ENCODE peak calls at places on chromosomes 16 and 17, in six cellular contexts. M is stomach, O is heart left ventricle, Y is psoas muscle, J is sigmoid colon, H is endodermal cell. Q is an unnamed sample. For H3K4me1, the result is how much of the 10 kb centered on the place peaks cover.

GRCh38 chr17:74213897-74214386 is 571 bp downstream of the TTYH2 start:
- DNase-seq in M (no peak), O (peak), Y (no peak), J (peak), H (peak), Q (no peak)

GRCh38 chr17:21842332-21843317 is 150.3 kb downstream of the KCNJ18 start:
- DNase-seq in M (no peak), O (no peak), Y (no peak), J (no peak), H (no peak), Q (no peak)

GRCh38 chr16:73725147-73725546 is 571.5 kb upstream of the PSMD7 start:
- DNase-seq in M (no peak), O (no peak), Y (no peak), J (no peak), H (no peak), Q (no peak)

GRCh38 chr16:87725596-87726235 is 40.1 kb downstream of the KLHDC4 start:
- DNase-seq in M (no peak), O (no peak), Y (no peak), J (no peak), H (no peak), Q (no peak)

GRCh38 chr17:32596206-32596605 is 109.4 kb downstream of the CDK5R1 start:
- DNase-seq in M (no peak), O (no peak), Y (no peak), J (no peak), H (no peak), Q (no peak)

GRCh38 chr16:11581677-11582076 is 5.0 kb downstream of the LITAF start:
- DNase-seq in M (no peak), O (no peak), Y (no peak), J (no peak), H (no peak), Q (no peak)

GRCh38 chr16:49453001-49453400 is 79.4 kb downstream of the C16orf78 start:
- DNase-seq in M (no peak), O (no peak), Y (no peak), J (no peak), H (no peak), Q (no peak)

GRCh38 chr17:30376621-30377452 is 1.9 kb upstream of the CPD start:
- DNase-seq in M (no peak), O (peak), Y (no peak), J (no peak), H (no peak), Q (peak)

GRCh38 chr17:50681260-50682200 is 26.2 kb downstream of the ANKRD40 start:
- DNase-seq in M (no peak), O (no peak), Y (no peak), J (peak), H (no peak), Q (peak)

GRCh38 chr17:43531082-43531378 is 15.1 kb downstream of the ETV4 start:
- DNase-seq in M (no peak), O (no peak), Y (no peak), J (no peak), H (no peak), Q (no peak)

GRCh38 chr16:66357523-66357928 is 9.0 kb upstream of the CDH5 start:
- DNase-seq in M (peak), O (no peak), Y (no peak), J (peak), H (peak), Q (peak)

GRCh38 chr16:31695667-31696066 is 168.0 kb downstream of the AHSP start:
- DNase-seq in M (no peak), O (no peak), Y (no peak), J (no peak), H (no peak), Q (no peak)

GRCh38 chr17:63349478-63350000 is 96.6 kb downstream of the CYB561 start:
- DNase-seq in M (no peak), O (no peak), Y (no peak), J (no peak), H (no peak), Q (no peak)

GRCh38 chr16:19601083-19601976 is 45.8 kb downstream of the VPS35L start:
- DNase-seq in M (no peak), O (no peak), Y (no peak), J (no peak), H (peak), Q (no peak)

GRCh38 chr16:15782573-15783365 is 74.1 kb downstream of the MYH11 start:
- DNase-seq in M (no peak), O (no peak), Y (no peak), J (no peak), H (peak), Q (no peak)

GRCh38 chr16:378821-379182 is 3.0 kb downstream of the PGAP6 start:
- DNase-seq in M (no peak), O (no peak), Y (no peak), J (no peak), H (no peak), Q (no peak)

GRCh38 chr17:14833201-14833773 is 431.8 kb downstream of the PMP22 start:
- DNase-seq in M (no peak), O (no peak), Y (no peak), J (no peak), H (no peak), Q (no peak)

GRCh38 chr16:88478889-88479794 is 26.1 kb downstream of the ZFPM1 start:
- DNase-seq in M (peak), O (peak), Y (no peak), J (no peak), H (no peak), Q (no peak)

GRCh38 chr17:78343433-78344201 is 16.3 kb downstream of the SOCS3 start:
- DNase-seq in M (peak), O (no peak), Y (no peak), J (no peak), H (peak), Q (no peak)

GRCh38 chr17:78340183-78340955 is 19.5 kb downstream of the SOCS3 start:
- DNase-seq in M (no peak), O (no peak), Y (no peak), J (no peak), H (no peak), Q (no peak)

GRCh38 chr17:78343099-78343432 is 16.8 kb downstream of the SOCS3 start:
- DNase-seq in M (peak), O (peak), Y (peak), J (peak), H (peak), Q (no peak)

GRCh38 chr17:78342438-78343098 is 17.3 kb downstream of the SOCS3 start:
- DNase-seq in M (no peak), O (peak), Y (peak), J (peak), H (peak), Q (no peak)

GRCh38 chr17:78341559-78342437 is 18.1 kb downstream of the SOCS3 start:
- DNase-seq in M (peak), O (peak), Y (peak), J (peak), H (peak), Q (peak)
- H3K4me1 ChIP-seq in M (under half), O (half or more), Y (half or more), J (under half), H (under half), Q (under half)

GRCh38 chr17:57004944-57005579 is 27.1 kb downstream of the SCPEP1 start:
- DNase-seq in M (peak), O (no peak), Y (no peak), J (no peak), H (peak), Q (no peak)
- TF ChIP-seq CTCF in M (peak), O (peak), Y (peak), J (peak), H (peak), Q (no peak)

GRCh38 chr17:42378597-42379594 is 9.3 kb downstream of the STAT3 start:
- DNase-seq in M (no peak), O (no peak), Y (no peak), J (peak), H (no peak), Q (no peak)

GRCh38 chr17:42386784-42387183 is 1.5 kb downstream of the STAT3 start:
- DNase-seq in M (no peak), O (no peak), Y (no peak), J (peak), H (no peak), Q (no peak)

GRCh38 chr17:42381898-42382297 is 6.3 kb downstream of the STAT3 start:
- DNase-seq in M (no peak), O (no peak), Y (no peak), J (no peak), H (no peak), Q (no peak)

DNA sequence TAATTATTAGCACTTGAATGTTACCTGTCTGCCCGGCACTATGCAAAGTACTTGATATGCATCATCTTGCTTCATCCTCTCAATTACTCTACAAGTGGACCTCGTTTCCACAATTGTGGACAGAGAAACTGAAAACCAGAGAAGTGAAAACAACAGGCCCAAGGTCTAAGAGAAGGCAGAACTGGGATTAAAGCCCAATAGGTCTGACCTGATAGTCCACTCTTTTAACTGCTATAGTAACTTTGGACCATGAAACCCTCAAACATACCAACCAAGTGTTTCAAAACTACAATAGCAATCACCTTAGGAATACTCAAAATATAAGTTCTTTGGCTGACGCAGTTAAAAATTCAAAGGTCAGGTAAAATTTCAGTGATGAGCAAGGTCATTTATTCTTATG is 7.3 kb downstream of the STAT3 start:
- DNase-seq in M (no peak), O (no peak), Y (no peak), J (no peak), H (no peak), Q (no peak)
- H3K4me1 ChIP-seq in M (half or more), O (half or more), Y (half or more), J (under half), H (under half), Q (under half)

DNA sequence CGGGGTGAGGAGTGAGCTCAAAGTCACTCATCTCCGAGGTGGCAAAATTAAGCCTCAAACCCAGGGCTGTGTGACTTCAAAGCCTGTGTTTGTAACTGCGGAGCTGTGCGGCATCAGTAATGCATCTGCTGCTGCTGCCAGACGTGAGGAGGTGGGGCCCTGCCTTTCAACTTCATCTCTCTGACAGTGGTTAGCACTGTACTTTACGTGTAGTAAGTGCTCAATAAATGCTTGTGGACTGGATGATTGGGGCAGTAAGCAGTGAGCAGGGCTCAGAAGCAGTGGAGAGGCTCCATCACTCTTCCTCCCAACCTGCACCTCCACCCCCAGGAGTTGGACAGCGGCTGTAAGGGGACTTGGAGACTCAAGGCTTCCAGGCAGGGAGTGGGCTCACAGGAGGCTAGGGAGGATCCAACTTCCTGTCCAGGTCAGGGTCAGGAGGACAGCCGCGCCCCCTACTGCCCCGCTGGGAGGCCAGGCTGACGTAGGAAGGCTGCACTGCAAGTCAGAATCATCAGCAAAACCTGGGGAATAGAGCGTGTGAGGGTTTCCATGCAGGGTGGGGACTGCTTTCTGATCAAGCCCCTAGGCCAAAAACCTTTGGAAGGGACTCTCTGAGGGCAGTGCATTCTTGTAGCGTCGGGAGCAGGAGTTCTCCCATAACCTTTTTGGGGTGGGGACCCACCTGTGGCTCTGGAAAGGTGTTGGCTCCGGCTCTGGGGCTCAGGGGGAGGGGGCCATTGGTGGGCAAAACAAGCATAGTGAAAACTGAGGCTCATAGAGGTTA is 21.8 kb downstream of the RAI1 start:
- DNase-seq in M (no peak), O (no peak), Y (no peak), J (no peak), H (peak), Q (no peak)
- TF ChIP-seq CTCF in M (no peak), O (peak), Y (no peak), J (no peak), H (peak), Q (no peak)

GRCh38 chr17:81400939-81401726 is 5.9 kb downstream of the BAHCC1 start:
- DNase-seq in M (no peak), O (no peak), Y (peak), J (no peak), H (no peak), Q (no peak)

GRCh38 chr17:81403040-81403467 is 7.8 kb downstream of the BAHCC1 start:
- DNase-seq in M (no peak), O (no peak), Y (no peak), J (no peak), H (peak), Q (no peak)

GRCh38 chr17:81401727-81402529 is 6.7 kb downstream of the BAHCC1 start:
- DNase-seq in M (no peak), O (peak), Y (peak), J (no peak), H (peak), Q (no peak)

GRCh38 chr17:81403671-81404534 is 8.6 kb downstream of the BAHCC1 start:
- DNase-seq in M (no peak), O (no peak), Y (peak), J (no peak), H (no peak), Q (no peak)

GRCh38 chr17:81402530-81402941 is 7.3 kb downstream of the BAHCC1 start:
- DNase-seq in M (no peak), O (peak), Y (peak), J (no peak), H (no peak), Q (no peak)
- H3K4me1 ChIP-seq in M (under half), O (half or more), Y (half or more), J (under half), H (under half), Q (under half)

GRCh38 chr16:30637952-30638351 is 12.8 kb upstream of the PRR14 start:
- DNase-seq in M (no peak), O (no peak), Y (no peak), J (no peak), H (peak), Q (no peak)
- TF ChIP-seq CTCF in M (no peak), O (no peak), Y (peak), J (no peak), H (peak), Q (no peak)

GRCh38 chr16:29991571-29991904 is 3.9 kb downstream of the HIRIP3 start:
- DNase-seq in M (no peak), O (no peak), Y (no peak), J (no peak), H (no peak), Q (no peak)
- H3K4me1 ChIP-seq in M (under half), O (under half), Y (under half), J (under half), H (under half), Q (under half)

GRCh38 chr17:59859444-59860025 is 33.2 kb downstream of the TUBD1 start:
- DNase-seq in M (no peak), O (no peak), Y (no peak), J (peak), H (no peak), Q (no peak)
- TF ChIP-seq CTCF in M (no peak), O (peak), Y (peak), J (peak), H (peak), Q (peak)

GRCh38 chr16:57143125-57143965 is 42.5 kb downstream of the PSME3IP1 start:
- DNase-seq in M (no peak), O (no peak), Y (no peak), J (peak), H (no peak), Q (no peak)
- H3K4me1 ChIP-seq in M (under half), O (half or more), Y (under half), J (under half), H (under half), Q (under half)

GRCh38 chr16:3182608-3183444 is 5.2 kb upstream of the OR1F1 start:
- DNase-seq in M (peak), O (no peak), Y (no peak), J (no peak), H (peak), Q (no peak)
- TF ChIP-seq CTCF in M (no peak), O (no peak), Y (peak), J (no peak), H (peak), Q (no peak)

Q was measured in prostate gland.